ENCODE peak calls at places on chromosomes 13 and 19, in eight cellular contexts. One of them, this sample, is unnamed.

GRCh38 chr13:68009546-68009945 is 779.4 kb upstream of the PCDH9 start:
- DNase-seq in skeletal muscle cell: no peak
- DNase-seq in brain microvascular endothelial cell: no peak
- DNase-seq in foreskin fibroblast: no peak
- DNase-seq in AG09309: no peak
- DNase-seq in Peyer's patch: no peak
- DNase-seq in CD8-positive, alpha-beta T cell: no peak
- DNase-seq in uterus: no peak
- DNase-seq in this sample: no peak

GRCh38 chr19:16416996-16417395 is 54.8 kb downstream of the EPS15L1 start:
- DNase-seq in skeletal muscle cell: peak; percentile 6
- DNase-seq in brain microvascular endothelial cell: no peak
- DNase-seq in foreskin fibroblast: no peak
- DNase-seq in AG09309: no peak
- DNase-seq in Peyer's patch: peak; percentile 38
- DNase-seq in CD8-positive, alpha-beta T cell: no peak
- DNase-seq in uterus: no peak
- DNase-seq in this sample: no peak

GRCh38 chr19:48508729-48509310 is 2.8 kb downstream of the LMTK3 start:
- DNase-seq in skeletal muscle cell: no peak
- DNase-seq in brain microvascular endothelial cell: no peak
- DNase-seq in foreskin fibroblast: no peak
- DNase-seq in AG09309: no peak
- DNase-seq in Peyer's patch: no peak
- DNase-seq in CD8-positive, alpha-beta T cell: no peak
- DNase-seq in uterus: no peak
- DNase-seq in this sample: no peak

GRCh38 chr13:24982333-24982999 is 113.5 kb upstream of the PABPC3 start:
- DNase-seq in skeletal muscle cell: no peak
- DNase-seq in brain microvascular endothelial cell: no peak
- DNase-seq in foreskin fibroblast: no peak
- DNase-seq in AG09309: no peak
- DNase-seq in Peyer's patch: no peak
- DNase-seq in CD8-positive, alpha-beta T cell: no peak
- DNase-seq in uterus: no peak
- DNase-seq in this sample: no peak

GRCh38 chr13:31629085-31629785 is 110.1 kb upstream of the RXFP2 start:
- DNase-seq in skeletal muscle cell: peak; percentile 62
- DNase-seq in brain microvascular endothelial cell: peak; percentile 76
- DNase-seq in foreskin fibroblast: peak; percentile 74
- DNase-seq in AG09309: no peak
- DNase-seq in Peyer's patch: no peak
- DNase-seq in CD8-positive, alpha-beta T cell: no peak
- DNase-seq in uterus: no peak
- DNase-seq in this sample: no peak

GRCh38 chr19:11330103-11330502 is 9.4 kb downstream of the RAB3D start:
- DNase-seq in skeletal muscle cell: no peak
- DNase-seq in brain microvascular endothelial cell: no peak
- DNase-seq in foreskin fibroblast: no peak
- DNase-seq in AG09309: no peak
- DNase-seq in Peyer's patch: no peak
- DNase-seq in CD8-positive, alpha-beta T cell: no peak
- DNase-seq in uterus: no peak
- DNase-seq in this sample: no peak

GRCh38 chr13:54859827-54860226 is 1831.2 kb downstream of the OLFM4 start:
- DNase-seq in skeletal muscle cell: no peak
- DNase-seq in brain microvascular endothelial cell: no peak
- DNase-seq in foreskin fibroblast: no peak
- DNase-seq in AG09309: no peak
- DNase-seq in Peyer's patch: no peak
- DNase-seq in CD8-positive, alpha-beta T cell: no peak
- DNase-seq in uterus: no peak
- DNase-seq in this sample: no peak

GRCh38 chr13:26502826-26503225 is 54.7 kb upstream of the WASF3 start:
- DNase-seq in skeletal muscle cell: peak; percentile 48
- DNase-seq in brain microvascular endothelial cell: peak; percentile 96
- DNase-seq in foreskin fibroblast: peak; percentile 43
- DNase-seq in AG09309: peak; percentile 70
- DNase-seq in Peyer's patch: no peak
- DNase-seq in CD8-positive, alpha-beta T cell: no peak
- DNase-seq in uterus: no peak
- DNase-seq in this sample: no peak

GRCh38 chr19:56671613-56671994 is at the start of gene ZNF835:
- DNase-seq in skeletal muscle cell: no peak
- DNase-seq in brain microvascular endothelial cell: peak; percentile 40
- DNase-seq in foreskin fibroblast: peak; percentile 2
- DNase-seq in AG09309: no peak
- DNase-seq in Peyer's patch: peak; percentile 90
- DNase-seq in CD8-positive, alpha-beta T cell: peak; percentile 46
- DNase-seq in uterus: peak; percentile 93
- DNase-seq in this sample: no peak

GRCh38 chr13:95301135-95301946 is at the start of gene ABCC4:
- DNase-seq in skeletal muscle cell: peak; percentile 22
- DNase-seq in brain microvascular endothelial cell: peak; percentile 41
- DNase-seq in foreskin fibroblast: peak; percentile 83
- DNase-seq in AG09309: no peak
- DNase-seq in Peyer's patch: peak; percentile 46
- DNase-seq in CD8-positive, alpha-beta T cell: no peak
- DNase-seq in uterus: peak; percentile 70
- DNase-seq in this sample: no peak

DNA sequence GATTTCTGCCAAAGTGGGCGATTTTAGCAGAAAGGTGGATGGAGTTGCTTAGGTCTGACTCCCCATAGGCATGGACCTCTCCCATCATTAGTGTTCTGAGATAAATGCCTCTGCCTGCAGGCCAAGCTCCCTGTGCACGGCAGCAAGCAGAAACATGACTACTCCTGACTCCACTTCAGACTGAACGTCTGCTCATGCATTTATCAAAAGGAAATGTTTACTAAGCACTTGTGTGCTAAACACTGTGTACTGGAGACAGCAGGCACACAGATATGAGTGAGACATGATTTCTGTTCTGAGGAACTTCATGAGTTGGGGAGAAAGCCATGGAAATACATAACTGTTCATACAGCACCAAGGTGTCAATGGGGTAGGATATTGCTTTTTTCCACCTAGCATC is 149.6 kb downstream of the MIPEP start:
- DNase-seq in skeletal muscle cell: no peak
- DNase-seq in brain microvascular endothelial cell: no peak
- DNase-seq in foreskin fibroblast: no peak
- DNase-seq in AG09309: no peak
- DNase-seq in Peyer's patch: no peak
- DNase-seq in CD8-positive, alpha-beta T cell: no peak
- DNase-seq in uterus: no peak
- DNase-seq in this sample: no peak
- H3K4me3 ChIP-seq in skeletal muscle cell: no peak overlapping the region
- H3K4me3 ChIP-seq in brain microvascular endothelial cell: no peak overlapping the region
- H3K4me3 ChIP-seq in foreskin fibroblast: no peak overlapping the region
- H3K4me3 ChIP-seq in AG09309: no peak overlapping the region
- H3K4me3 ChIP-seq in Peyer's patch: no peak overlapping the region
- H3K4me3 ChIP-seq in CD8-positive, alpha-beta T cell: no peak overlapping the region
- H3K4me3 ChIP-seq in uterus: no peak overlapping the region
- H3K4me3 ChIP-seq in this sample: no peak overlapping the region

GRCh38 chr19:38023661-38024574 is 116.9 kb downstream of the SIPA1L3 start:
- DNase-seq in skeletal muscle cell: no peak
- DNase-seq in brain microvascular endothelial cell: no peak
- DNase-seq in foreskin fibroblast: no peak
- DNase-seq in AG09309: no peak
- DNase-seq in Peyer's patch: no peak
- DNase-seq in CD8-positive, alpha-beta T cell: no peak
- DNase-seq in uterus: no peak
- DNase-seq in this sample: no peak
- H3K4me3 ChIP-seq in skeletal muscle cell: no peak overlapping the region
- H3K4me3 ChIP-seq in brain microvascular endothelial cell: no peak overlapping the region
- H3K4me3 ChIP-seq in foreskin fibroblast: no peak overlapping the region
- H3K4me3 ChIP-seq in AG09309: no peak overlapping the region
- H3K4me3 ChIP-seq in Peyer's patch: no peak overlapping the region
- H3K4me3 ChIP-seq in CD8-positive, alpha-beta T cell: no peak overlapping the region
- H3K4me3 ChIP-seq in uterus: no peak overlapping the region
- H3K4me3 ChIP-seq in this sample: no peak overlapping the region

GRCh38 chr19:510606-511100 is 3.4 kb downstream of the TPGS1 start:
- DNase-seq in skeletal muscle cell: peak; percentile 56
- DNase-seq in brain microvascular endothelial cell: peak; percentile 84
- DNase-seq in foreskin fibroblast: peak; percentile 77
- DNase-seq in AG09309: no peak
- DNase-seq in Peyer's patch: peak; percentile 80
- DNase-seq in CD8-positive, alpha-beta T cell: peak; percentile 87
- DNase-seq in uterus: peak; percentile 68
- DNase-seq in this sample: peak; percentile 44
- H3K4me3 ChIP-seq in skeletal muscle cell: no peak overlapping the region
- H3K4me3 ChIP-seq in brain microvascular endothelial cell: no peak overlapping the region
- H3K4me3 ChIP-seq in foreskin fibroblast: no peak overlapping the region
- H3K4me3 ChIP-seq in AG09309: no peak overlapping the region
- H3K4me3 ChIP-seq in Peyer's patch: peak overlapping the region; percentile 45
- H3K4me3 ChIP-seq in CD8-positive, alpha-beta T cell: peak overlapping the region; percentile 68
- H3K4me3 ChIP-seq in uterus: no peak overlapping the region
- H3K4me3 ChIP-seq in this sample: peak overlapping the region; percentile 27

DNA sequence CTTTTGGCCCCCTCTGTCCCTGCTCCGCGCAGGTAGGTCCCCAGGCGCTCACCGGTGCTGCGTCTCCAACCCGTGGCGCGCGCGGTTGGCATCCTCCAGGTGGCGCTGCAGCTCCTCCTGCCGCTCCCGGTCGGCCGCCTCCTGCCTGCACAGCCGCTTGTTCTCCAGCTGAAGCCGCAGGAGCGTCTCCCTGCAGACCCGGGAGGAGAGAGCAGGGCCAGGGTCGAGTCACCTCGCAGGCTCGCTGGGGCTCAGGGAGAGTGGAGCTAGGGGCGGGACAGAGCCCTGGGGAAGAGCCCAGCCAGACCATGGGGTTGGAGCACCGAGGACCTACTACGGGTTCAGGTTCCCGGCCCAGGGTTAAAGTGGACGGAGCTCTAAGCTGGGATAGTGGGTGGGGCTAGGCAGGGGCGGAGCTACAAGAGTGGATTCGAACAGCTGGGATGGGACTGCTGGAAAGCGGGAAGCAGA is 9.3 kb downstream of the HOOK2 start:
- DNase-seq in skeletal muscle cell: no peak
- DNase-seq in brain microvascular endothelial cell: peak; percentile 72
- DNase-seq in foreskin fibroblast: peak; percentile 72
- DNase-seq in AG09309: no peak
- DNase-seq in Peyer's patch: peak; percentile 82
- DNase-seq in CD8-positive, alpha-beta T cell: no peak
- DNase-seq in uterus: peak; percentile 74
- DNase-seq in this sample: no peak
- H3K4me3 ChIP-seq in skeletal muscle cell: peak overlapping the region; percentile 57
- H3K4me3 ChIP-seq in brain microvascular endothelial cell: peak overlapping the region; percentile 50
- H3K4me3 ChIP-seq in foreskin fibroblast: peak overlapping the region; percentile 42
- H3K4me3 ChIP-seq in AG09309: peak overlapping the region; percentile 57
- H3K4me3 ChIP-seq in Peyer's patch: peak overlapping the region; percentile 38
- H3K4me3 ChIP-seq in CD8-positive, alpha-beta T cell: no peak overlapping the region
- H3K4me3 ChIP-seq in uterus: peak overlapping the region; percentile 32
- H3K4me3 ChIP-seq in this sample: peak overlapping the region; percentile 68

GRCh38 chr19:55146078-55146647 is 2.8 kb downstream of the TNNT1 start:
- DNase-seq in skeletal muscle cell: no peak
- DNase-seq in brain microvascular endothelial cell: no peak
- DNase-seq in foreskin fibroblast: no peak
- DNase-seq in AG09309: no peak
- DNase-seq in Peyer's patch: no peak
- DNase-seq in CD8-positive, alpha-beta T cell: no peak
- DNase-seq in uterus: no peak
- DNase-seq in this sample: no peak
- H3K4me3 ChIP-seq in skeletal muscle cell: peak overlapping the region; percentile 40
- H3K4me3 ChIP-seq in brain microvascular endothelial cell: no peak overlapping the region
- H3K4me3 ChIP-seq in foreskin fibroblast: no peak overlapping the region
- H3K4me3 ChIP-seq in AG09309: no peak overlapping the region
- H3K4me3 ChIP-seq in Peyer's patch: peak overlapping the region; percentile 12
- H3K4me3 ChIP-seq in CD8-positive, alpha-beta T cell: no peak overlapping the region
- H3K4me3 ChIP-seq in uterus: no peak overlapping the region
- H3K4me3 ChIP-seq in this sample: peak overlapping the region; percentile 8

DNA sequence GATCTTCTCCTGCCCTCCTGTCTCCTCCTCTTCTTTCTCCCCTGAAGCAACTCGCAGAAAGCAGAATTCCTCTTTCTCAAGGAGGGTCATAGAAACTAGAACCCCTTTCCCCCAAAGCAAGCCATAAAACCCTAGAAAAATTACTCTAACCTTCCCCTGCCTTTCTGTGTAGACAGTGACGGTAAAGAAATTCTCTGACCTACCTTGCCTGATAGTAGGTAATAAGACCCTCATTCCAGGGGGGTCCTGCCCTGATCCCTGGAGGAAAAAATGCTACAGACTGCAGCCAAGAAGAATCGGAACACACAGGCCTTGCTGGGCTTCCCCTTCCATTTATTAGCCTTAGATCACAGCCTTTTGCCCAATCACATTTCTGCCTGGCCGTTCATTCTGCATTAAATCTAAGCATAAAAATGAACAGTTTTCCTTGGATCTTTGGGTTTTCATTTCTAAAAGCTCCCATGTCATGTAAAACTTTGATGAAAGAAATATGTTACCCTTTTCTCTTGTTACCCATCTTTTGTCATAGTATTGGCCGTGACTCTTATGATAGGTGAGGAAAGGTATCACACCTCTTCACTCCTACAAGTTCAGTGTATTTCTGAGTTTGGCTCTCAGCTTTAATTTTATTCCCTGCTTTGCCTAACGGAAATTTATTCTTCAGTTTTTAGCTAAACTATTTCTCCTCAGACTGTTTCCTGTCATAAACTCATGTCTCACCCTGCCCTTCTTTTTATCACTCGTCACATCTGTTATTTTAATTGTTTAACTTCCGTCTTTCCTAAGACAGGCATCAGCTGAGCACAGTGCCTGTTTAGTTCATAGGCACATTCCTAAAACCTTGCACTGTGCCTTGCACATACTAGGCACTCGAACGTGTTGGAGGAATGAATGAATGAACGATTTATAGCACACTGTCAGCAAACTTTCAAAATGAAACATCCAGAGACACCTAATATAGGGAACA is 20.4 kb upstream of the CPB2 start:
- DNase-seq in skeletal muscle cell: no peak
- DNase-seq in brain microvascular endothelial cell: no peak
- DNase-seq in foreskin fibroblast: no peak
- DNase-seq in AG09309: no peak
- DNase-seq in Peyer's patch: no peak
- DNase-seq in CD8-positive, alpha-beta T cell: no peak
- DNase-seq in uterus: no peak
- DNase-seq in this sample: no peak
- H3K4me3 ChIP-seq in skeletal muscle cell: no peak overlapping the region
- H3K4me3 ChIP-seq in brain microvascular endothelial cell: no peak overlapping the region
- H3K4me3 ChIP-seq in foreskin fibroblast: no peak overlapping the region
- H3K4me3 ChIP-seq in AG09309: no peak overlapping the region
- H3K4me3 ChIP-seq in Peyer's patch: no peak overlapping the region
- H3K4me3 ChIP-seq in CD8-positive, alpha-beta T cell: no peak overlapping the region
- H3K4me3 ChIP-seq in uterus: no peak overlapping the region
- H3K4me3 ChIP-seq in this sample: no peak overlapping the region

DNA sequence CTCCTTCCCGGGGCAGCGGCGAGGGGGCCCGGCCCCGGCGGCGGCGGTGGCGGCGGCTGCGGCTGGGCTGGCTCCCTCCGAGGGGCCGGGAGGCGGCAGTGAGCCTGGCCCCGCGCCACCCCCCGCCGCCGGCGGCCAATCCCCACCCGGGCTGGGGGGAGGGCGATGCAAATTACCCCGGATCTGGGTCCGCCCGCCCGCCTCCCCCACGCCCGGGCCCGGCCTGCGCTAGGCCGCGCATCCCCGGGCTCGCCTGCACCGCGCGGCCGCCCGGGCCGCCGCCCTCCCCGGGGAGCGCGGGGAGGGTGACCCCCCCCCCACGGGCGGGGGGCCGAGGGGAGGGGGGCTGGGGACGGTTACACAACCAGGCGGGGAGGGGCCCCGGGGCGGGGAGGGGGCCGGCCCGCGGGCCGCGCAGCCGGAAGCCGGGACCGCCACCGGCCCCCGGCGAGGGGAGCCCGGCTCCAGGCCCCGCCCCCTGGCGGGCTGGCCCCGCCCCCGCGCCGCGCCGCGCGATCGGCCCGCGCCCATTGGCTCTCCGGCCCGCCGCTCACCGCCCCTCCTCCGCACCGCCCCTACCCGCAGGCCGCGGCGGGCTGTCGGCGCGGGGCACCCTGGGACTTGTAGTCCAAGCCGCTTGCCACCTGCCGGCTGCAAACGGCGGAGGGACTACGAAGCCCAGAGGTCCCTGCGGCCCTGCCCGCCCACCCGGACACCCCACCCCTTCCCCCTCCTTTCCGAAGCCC is 1.1 kb downstream of the ZBTB7A start:
- DNase-seq in skeletal muscle cell: peak; percentile 95
- DNase-seq in brain microvascular endothelial cell: peak; percentile 91
- DNase-seq in foreskin fibroblast: peak; percentile 98
- DNase-seq in AG09309: peak; percentile 89
- DNase-seq in Peyer's patch: peak; percentile 95
- DNase-seq in CD8-positive, alpha-beta T cell: peak; percentile 94
- DNase-seq in uterus: peak; percentile 97
- DNase-seq in this sample: peak; percentile 73
- H3K4me3 ChIP-seq in skeletal muscle cell: peak overlapping the region; percentile 83
- H3K4me3 ChIP-seq in brain microvascular endothelial cell: peak overlapping the region; percentile 71
- H3K4me3 ChIP-seq in foreskin fibroblast: peak overlapping the region; percentile 81
- H3K4me3 ChIP-seq in AG09309: peak overlapping the region; percentile 97
- H3K4me3 ChIP-seq in Peyer's patch: peak overlapping the region; percentile 99
- H3K4me3 ChIP-seq in CD8-positive, alpha-beta T cell: peak overlapping the region; percentile 89
- H3K4me3 ChIP-seq in uterus: peak overlapping the region; percentile 96
- H3K4me3 ChIP-seq in this sample: peak overlapping the region; percentile 72